ENCODE peak calls at places on chromosomes 1 and 21, in six cellular contexts. N, A, M, E, R and L are unnamed samples.

GRCh38 chr1:151553659-151554058 is 13.6 kb downstream of the TUFT1 start:
- DNase-seq in A (no peak), N (no peak), R (no peak), E (no peak), M (peak), L (no peak)

GRCh38 chr1:234683856-234684632 is 74.1 kb upstream of the IRF2BP2 start:
- DNase-seq in R (no peak), E (no peak), M (peak), A (peak), N (no peak), L (peak)

GRCh38 chr1:52554756-52555155 is 1.9 kb upstream of the TUT4 start:
- DNase-seq in R (no peak), N (no peak), E (no peak), A (no peak), M (peak), L (peak)

GRCh38 chr1:111748618-111749337 is 6.9 kb upstream of the DDX20 start:
- DNase-seq in E (no peak), M (no peak), A (no peak), N (no peak), R (no peak), L (no peak)

GRCh38 chr1:36922593-36923251 is 111.6 kb downstream of the GRIK3 start:
- DNase-seq in E (no peak), R (no peak), M (no peak), A (no peak), N (no peak), L (no peak)

GRCh38 chr1:59125711-59126320 is 171.1 kb upstream of the FGGY start:
- DNase-seq in R (no peak), M (peak), A (no peak), E (no peak), N (no peak), L (no peak)

GRCh38 chr21:25149022-25149421 is 458.3 kb downstream of the MRPL39 start:
- DNase-seq in E (no peak), A (no peak), M (no peak), N (no peak), R (no peak), L (no peak)

GRCh38 chr1:22295856-22296255 is 153.0 kb upstream of the WNT4 start:
- DNase-seq in A (no peak), M (no peak), R (no peak), E (no peak), N (no peak), L (no peak)

GRCh38 chr1:220999872-221000863 is 120.9 kb downstream of the HLX start:
- DNase-seq in M (no peak), R (no peak), E (no peak), N (no peak), A (no peak), L (no peak)

GRCh38 chr1:26855636-26856035 is 7.3 kb upstream of the SFN start:
- DNase-seq in M (no peak), N (no peak), A (no peak), R (no peak), E (no peak), L (no peak)

GRCh38 chr21:29673096-29673610 is 266.6 kb downstream of the GRIK1 start:
- DNase-seq in N (no peak), E (no peak), M (no peak), A (no peak), R (no peak), L (no peak)

GRCh38 chr1:43799656-43800629 is 92.6 kb downstream of the ST3GAL3 start:
- DNase-seq in A (peak), N (no peak), M (peak), R (no peak), E (no peak), L (no peak)

GRCh38 chr1:48841945-48842344 is 65.3 kb upstream of the BEND5 start:
- DNase-seq in N (no peak), E (no peak), M (no peak), A (no peak), R (no peak), L (no peak)

GRCh38 chr1:119827010-119827409 is 15.8 kb upstream of the REG4 start:
- DNase-seq in M (no peak), A (no peak), E (no peak), R (peak), N (no peak), L (peak)

GRCh38 chr1:100799548-100799947 is 80.0 kb downstream of the VCAM1 start:
- DNase-seq in M (no peak), N (no peak), E (peak), A (no peak), R (no peak), L (no peak)

GRCh38 chr1:44571712-44572571 is 102.3 kb downstream of the TMEM53 start:
- DNase-seq in A (no peak), R (peak), N (no peak), M (peak), E (no peak), L (peak)

GRCh38 chr21:18245493-18245967 is 897 bp downstream of the CHODL start:
- DNase-seq in N (no peak), R (peak), E (no peak), A (no peak), M (peak), L (peak)

GRCh38 chr1:18536356-18536755 is 55.6 kb downstream of the KLHDC7A start:
- DNase-seq in R (no peak), E (no peak), N (no peak), M (no peak), A (no peak), L (no peak)

GRCh38 chr1:173050865-173051264 is at the start of gene TNFSF18:
- DNase-seq in N (no peak), A (peak), M (peak), E (no peak), R (no peak), L (peak)

GRCh38 chr1:207259391-207259790 is 62.1 kb upstream of the CD55 start:
- DNase-seq in N (no peak), M (peak), A (peak), R (no peak), E (no peak), L (peak)

GRCh38 chr1:1891349-1892078 is 627 bp upstream of the GNB1 start:
- DNase-seq in E (no peak), M (peak), R (peak), N (no peak), A (peak), L (peak)

GRCh38 chr21:16533692-16534407 is 804.1 kb downstream of the USP25 start:
- DNase-seq in N (no peak), M (no peak), E (peak), R (no peak), A (no peak), L (peak)

GRCh38 chr1:167223144-167224103 is 2.7 kb downstream of the POU2F1 start:
- DNase-seq in A (no peak), E (no peak), R (peak), N (no peak), M (peak), L (peak)